ENCODE peak calls at places on chromosome 18, in four cellular contexts. One of them, this sample, is unnamed.

GRCh38 chr18:35971661-35972196 is 750 bp upstream of the RMP24 start:
- DNase-seq in Calu3: no peak
- DNase-seq in activated gamma-delta T cell: no peak
- DNase-seq in LoVo: no peak
- DNase-seq in this sample: peak

GRCh38 chr18:36153771-36154170 is 24.1 kb downstream of the ELP2 start:
- DNase-seq in Calu3: no peak
- DNase-seq in activated gamma-delta T cell: no peak
- DNase-seq in LoVo: no peak
- DNase-seq in this sample: no peak

GRCh38 chr18:10061566-10061965 is 147.8 kb downstream of the VAPA start:
- DNase-seq in Calu3: no peak
- DNase-seq in activated gamma-delta T cell: no peak
- DNase-seq in LoVo: no peak
- DNase-seq in this sample: no peak

GRCh38 chr18:5294113-5294617 is 1.4 kb downstream of the ZBTB14 start:
- DNase-seq in Calu3: peak
- DNase-seq in activated gamma-delta T cell: no peak
- DNase-seq in LoVo: no peak
- DNase-seq in this sample: no peak

GRCh38 chr18:54769526-54770464 is 58.5 kb upstream of the RAB27B start:
- DNase-seq in Calu3: no peak
- DNase-seq in activated gamma-delta T cell: no peak
- DNase-seq in LoVo: no peak
- DNase-seq in this sample: no peak

GRCh38 chr18:66523219-66523991 is 80.5 kb downstream of the CDH19 start:
- DNase-seq in Calu3: no peak
- DNase-seq in activated gamma-delta T cell: no peak
- DNase-seq in LoVo: no peak
- DNase-seq in this sample: peak

GRCh38 chr18:58761241-58761969 is 90.1 kb downstream of the MALT1 start:
- DNase-seq in Calu3: no peak
- DNase-seq in activated gamma-delta T cell: no peak
- DNase-seq in LoVo: no peak
- DNase-seq in this sample: no peak

GRCh38 chr18:26536032-26536431 is 12.3 kb downstream of the KCTD1 start:
- DNase-seq in Calu3: no peak
- DNase-seq in activated gamma-delta T cell: no peak
- DNase-seq in LoVo: peak
- DNase-seq in this sample: no peak

GRCh38 chr18:24914148-24914525 is 437.8 kb downstream of the ZNF521 start:
- DNase-seq in Calu3: no peak
- DNase-seq in activated gamma-delta T cell: no peak
- DNase-seq in LoVo: no peak
- DNase-seq in this sample: no peak

GRCh38 chr18:39318462-39318861 is 1752.9 kb upstream of the CELF4 start:
- DNase-seq in Calu3: no peak
- DNase-seq in activated gamma-delta T cell: no peak
- DNase-seq in LoVo: no peak
- DNase-seq in this sample: no peak

GRCh38 chr18:75111673-75112485 is 97.1 kb downstream of the PTGR3 start:
- DNase-seq in Calu3: no peak
- DNase-seq in activated gamma-delta T cell: no peak
- DNase-seq in LoVo: peak
- DNase-seq in this sample: no peak

GRCh38 chr18:24785019-24785418 is 324.6 kb downstream of the HRH4 start:
- DNase-seq in Calu3: no peak
- DNase-seq in activated gamma-delta T cell: no peak
- DNase-seq in LoVo: no peak
- DNase-seq in this sample: no peak

GRCh38 chr18:63148449-63149199 is 170.9 kb downstream of the BCL2 start:
- DNase-seq in Calu3: no peak
- DNase-seq in activated gamma-delta T cell: no peak
- DNase-seq in LoVo: no peak
- DNase-seq in this sample: no peak

GRCh38 chr18:3541549-3542386 is 91.8 kb downstream of the TGIF1 start:
- DNase-seq in Calu3: peak
- DNase-seq in activated gamma-delta T cell: no peak
- DNase-seq in LoVo: peak
- DNase-seq in this sample: no peak

GRCh38 chr18:32707153-32707552 is 65.7 kb downstream of the KLHL14 start:
- DNase-seq in Calu3: peak
- DNase-seq in activated gamma-delta T cell: no peak
- DNase-seq in LoVo: no peak
- DNase-seq in this sample: no peak

GRCh38 chr18:64037812-64038414 is 68.0 kb downstream of the SERPINB8 start:
- DNase-seq in Calu3: no peak
- DNase-seq in activated gamma-delta T cell: no peak
- DNase-seq in LoVo: no peak
- DNase-seq in this sample: peak

GRCh38 chr18:26383454-26384270 is 157.4 kb downstream of the TAF4B start:
- DNase-seq in Calu3: peak
- DNase-seq in activated gamma-delta T cell: no peak
- DNase-seq in LoVo: peak
- DNase-seq in this sample: peak

GRCh38 chr18:61669320-61669719 is 223.5 kb downstream of the RNF152 start:
- DNase-seq in Calu3: no peak
- DNase-seq in activated gamma-delta T cell: no peak
- DNase-seq in LoVo: no peak
- DNase-seq in this sample: no peak

GRCh38 chr18:23053756-23054457 is 81.4 kb upstream of the CABLES1 start:
- DNase-seq in Calu3: peak
- DNase-seq in activated gamma-delta T cell: no peak
- DNase-seq in LoVo: no peak
- DNase-seq in this sample: peak

GRCh38 chr18:48529796-48530195 is 9.0 kb upstream of the CTIF start:
- DNase-seq in Calu3: no peak
- DNase-seq in activated gamma-delta T cell: no peak
- DNase-seq in LoVo: no peak
- DNase-seq in this sample: no peak

GRCh38 chr18:55549474-55550104 is 38.4 kb downstream of the TCF4 start:
- DNase-seq in Calu3: no peak
- DNase-seq in activated gamma-delta T cell: no peak
- DNase-seq in LoVo: no peak
- DNase-seq in this sample: no peak

GRCh38 chr18:44079602-44080001 is 601.1 kb upstream of the SETBP1 start:
- DNase-seq in Calu3: peak
- DNase-seq in activated gamma-delta T cell: no peak
- DNase-seq in LoVo: no peak
- DNase-seq in this sample: peak

GRCh38 chr18:3605562-3606443 is 155.8 kb downstream of the TGIF1 start:
- DNase-seq in Calu3: no peak
- DNase-seq in activated gamma-delta T cell: no peak
- DNase-seq in LoVo: peak
- DNase-seq in this sample: no peak

GRCh38 chr18:26804474-26804873 is 61.0 kb downstream of the AQP4 start:
- DNase-seq in Calu3: peak
- DNase-seq in activated gamma-delta T cell: no peak
- DNase-seq in LoVo: no peak
- DNase-seq in this sample: no peak

GRCh38 chr18:46677609-46678470 is 20.8 kb upstream of the LOXHD1 start:
- DNase-seq in Calu3: no peak
- DNase-seq in activated gamma-delta T cell: no peak
- DNase-seq in LoVo: no peak
- DNase-seq in this sample: no peak

GRCh38 chr18:23822590-23823385 is 133.5 kb downstream of the LAMA3 start:
- DNase-seq in Calu3: no peak
- DNase-seq in activated gamma-delta T cell: no peak
- DNase-seq in LoVo: no peak
- DNase-seq in this sample: no peak

GRCh38 chr18:36828157-36828629 is 609 bp downstream of the TPGS2 start:
- DNase-seq in Calu3: peak
- DNase-seq in activated gamma-delta T cell: no peak
- DNase-seq in LoVo: peak
- DNase-seq in this sample: peak